ENCODE peak calls at places on chromosomes 1 and 21, in five cellular contexts. M is HAP-1, I is left ventricle myocardium inferior, Z is H7, O is brain microvascular endothelial cell. A is an unnamed sample.

GRCh38 chr1:224489585-224490365 is 55.2 kb upstream of the WDR26 start:
- DNase-seq in M (no peak), I (no peak), Z (no peak), O (no peak), A (no peak)

GRCh38 chr1:23122023-23122738 is 46.5 kb downstream of the LUZP1 start:
- DNase-seq in M (no peak), I (no peak), Z (peak; percentile 39), O (no peak), A (peak; percentile 59)

GRCh38 chr1:25729774-25730173 is 70.2 kb upstream of the SELENON start:
- DNase-seq in M (no peak), I (no peak), Z (peak; percentile 5), O (no peak), A (no peak)

GRCh38 chr1:66058558-66058957 is 265.9 kb downstream of the PDE4B start:
- DNase-seq in M (no peak), I (no peak), Z (no peak), O (no peak), A (no peak)

GRCh38 chr1:74847720-74848119 is 114.8 kb downstream of the TYW3 start:
- DNase-seq in M (no peak), I (no peak), Z (no peak), O (no peak), A (peak; percentile 20)

GRCh38 chr1:34859442-34860200 is at the start of gene SMIM12:
- DNase-seq in M (peak; percentile 87), I (peak; percentile 95), Z (peak; percentile 98), O (peak; percentile 90), A (peak; percentile 96)

GRCh38 chr1:22176258-22176657 is 33.4 kb upstream of the WNT4 start:
- DNase-seq in M (no peak), I (no peak), Z (peak; percentile 81), O (no peak), A (no peak)

GRCh38 chr1:160124709-160125478 is 9.3 kb downstream of the ATP1A2 start:
- DNase-seq in M (no peak), I (no peak), Z (peak; percentile 71), O (peak; percentile 22), A (peak; percentile 77)

GRCh38 chr1:156025873-156026272 is 5.1 kb upstream of the SSR2 start:
- DNase-seq in M (peak; percentile 60), I (no peak), Z (peak; percentile 90), O (peak; percentile 62), A (peak; percentile 43)

GRCh38 chr21:36369064-36369685 is 16.0 kb upstream of the CHAF1B start:
- DNase-seq in M (no peak), I (no peak), Z (no peak), O (no peak), A (no peak)

GRCh38 chr1:109116286-109116685 is 2.4 kb downstream of the ELAPOR1 start:
- DNase-seq in M (no peak), I (no peak), Z (no peak), O (no peak), A (no peak)

GRCh38 chr1:230247921-230248778 is 178.0 kb downstream of the PGBD5 start:
- DNase-seq in M (no peak), I (no peak), Z (no peak), O (no peak), A (no peak)

GRCh38 chr1:248268178-248268577 is 9.6 kb downstream of the OR2T33 start:
- DNase-seq in M (no peak), I (no peak), Z (no peak), O (no peak), A (no peak)

GRCh38 chr1:211735208-211736170 is 60.1 kb upstream of the NEK2 start:
- DNase-seq in M (peak; percentile 28), I (no peak), Z (peak; percentile 23), O (peak; percentile 89), A (peak; percentile 84)

GRCh38 chr1:32128971-32129370 is 21.1 kb downstream of the KPNA6 start:
- DNase-seq in M (no peak), I (no peak), Z (no peak), O (no peak), A (no peak)

GRCh38 chr1:60345621-60346020 is 272.1 kb upstream of the C1orf87 start:
- DNase-seq in M (no peak), I (no peak), Z (no peak), O (peak; percentile 47), A (no peak)

GRCh38 chr1:60341274-60341673 is 267.7 kb upstream of the C1orf87 start:
- DNase-seq in M (no peak), I (no peak), Z (no peak), O (no peak), A (no peak)

GRCh38 chr1:60343736-60344135 is 270.2 kb upstream of the C1orf87 start:
- DNase-seq in M (no peak), I (no peak), Z (no peak), O (no peak), A (no peak)

GRCh38 chr1:60342569-60342968 is 269.0 kb upstream of the C1orf87 start:
- DNase-seq in M (no peak), I (no peak), Z (no peak), O (no peak), A (no peak)

DNA sequence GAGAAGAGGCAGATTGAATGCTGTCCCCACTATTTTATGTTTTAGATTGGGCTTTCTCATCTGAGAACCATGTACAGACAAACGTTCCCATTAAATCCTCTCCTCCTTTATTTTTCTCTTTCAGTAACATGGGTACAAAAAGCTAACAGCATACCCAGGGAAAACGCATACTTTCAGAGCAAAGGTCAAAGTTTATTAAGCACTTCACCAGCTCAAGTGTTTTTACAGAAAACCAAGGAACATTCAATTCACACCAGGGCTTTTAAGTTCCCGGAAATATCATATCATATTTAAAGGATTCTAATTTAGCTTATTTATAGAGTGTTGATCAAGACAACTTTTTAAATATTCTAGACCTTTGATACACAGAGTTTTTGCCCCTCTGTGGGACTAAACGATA is 271.5 kb upstream of the C1orf87 start:
- DNase-seq in M (no peak), I (no peak), Z (no peak), O (no peak), A (no peak)
- H3K4me3 ChIP-seq in M (no peak overlapping the region), I (no peak overlapping the region), Z (no peak overlapping the region), O (no peak overlapping the region), A (no peak overlapping the region)

GRCh38 chr1:58529288-58529687 is 17.2 kb downstream of the OMA1 start:
- DNase-seq in M (no peak), I (no peak), Z (no peak), O (no peak), A (no peak)

GRCh38 chr1:58528518-58528917 is 18.0 kb downstream of the OMA1 start:
- DNase-seq in M (no peak), I (no peak), Z (no peak), O (peak; percentile 42), A (no peak)

GRCh38 chr1:58524353-58524945 is 22.1 kb downstream of the OMA1 start:
- DNase-seq in M (no peak), I (no peak), Z (no peak), O (no peak), A (no peak)
- H3K36me3 ChIP-seq in M (no peaks in the 10 kb centered on the region), I (peaks cover 60% of the 10 kb centered on the region), Z (no peaks in the 10 kb centered on the region), O (no peaks in the 10 kb centered on the region), A (no peaks in the 10 kb centered on the region)

DNA sequence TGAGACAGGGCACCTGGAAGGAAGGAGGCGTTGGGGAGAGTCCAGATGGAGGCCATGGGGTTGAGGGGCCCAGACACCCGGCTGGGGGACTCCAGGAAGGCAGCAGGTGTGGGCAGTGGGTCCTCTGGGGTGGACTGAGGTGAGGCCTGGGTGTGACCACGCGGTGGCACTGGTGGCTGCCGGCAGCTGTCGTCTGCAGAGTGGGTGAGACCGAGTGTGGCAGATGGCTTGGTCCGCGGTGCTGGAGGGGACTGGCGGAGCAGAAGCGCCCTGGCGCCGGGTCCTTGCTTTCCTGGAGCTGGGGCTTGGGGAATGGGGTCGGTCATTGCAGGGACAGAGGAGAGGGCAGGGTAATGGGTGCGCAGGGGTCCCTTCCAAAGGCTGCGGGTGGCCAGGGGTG is 12.5 kb downstream of the AGRN start:
- DNase-seq in M (no peak), I (no peak), Z (no peak), O (no peak), A (no peak)
- H3K4me3 ChIP-seq in M (no peak overlapping the region), I (peak overlapping the region; percentile 68), Z (peak overlapping the region; percentile 31), O (no peak overlapping the region), A (no peak overlapping the region)

DNA sequence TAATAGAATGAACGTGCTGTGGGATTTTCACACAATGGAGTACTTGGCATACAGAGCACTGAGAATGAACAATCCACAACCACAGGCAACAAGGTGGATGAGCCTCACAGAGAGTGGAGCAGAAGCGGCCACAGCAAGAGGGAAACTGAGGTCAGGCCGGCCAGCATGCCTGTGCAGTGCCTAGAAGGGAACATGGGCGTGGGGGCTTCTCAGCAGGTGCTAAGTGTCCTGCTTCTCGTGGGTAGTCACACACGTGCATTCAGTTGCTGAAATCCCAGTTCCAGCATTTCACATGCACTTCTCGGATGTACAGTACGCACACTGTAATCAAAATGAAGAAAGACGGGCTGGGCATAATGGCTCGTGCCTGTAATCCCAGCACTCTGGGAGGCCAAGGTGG is 33.1 kb downstream of the WDR4 start:
- DNase-seq in M (no peak), I (peak; percentile 3), Z (peak; percentile 11), O (no peak), A (no peak)
- H3K36me3 ChIP-seq in M (peaks cover 74% of the 10 kb centered on the region), I (peaks cover 63% of the 10 kb centered on the region), Z (peaks cover 40% of the 10 kb centered on the region), O (peaks cover 42% of the 10 kb centered on the region), A (peaks cover 76% of the 10 kb centered on the region)